ENCODE peak calls at places on chromosome 15, in four cellular contexts. R is SK-N-SH, Y is IMR-90, G is HepG2. C is an unnamed sample.

GRCh38 chr15:64246364-64247189 is 83.8 kb upstream of the PPIB start:
- DNase-seq in R (no peak), Y (peak), G (peak), C (peak)

GRCh38 chr15:42035362-42035761 is 14.5 kb upstream of the PLA2G4E start:
- DNase-seq in R (no peak), Y (peak), G (no peak), C (no peak)

GRCh38 chr15:75065467-75065850 is 42.1 kb downstream of the PPCDC start:
- DNase-seq in R (no peak), Y (peak), G (peak), C (no peak)

GRCh38 chr15:72227192-72227586 is 3.8 kb downstream of the PKM start:
- DNase-seq in R (no peak), Y (peak), G (peak), C (peak)

GRCh38 chr15:65782096-65782495 is 10.0 kb downstream of the DENND4A start:
- DNase-seq in R (no peak), Y (no peak), G (no peak), C (no peak)

GRCh38 chr15:91054791-91055190 is 32.4 kb upstream of the VPS33B start:
- DNase-seq in R (no peak), Y (no peak), G (no peak), C (no peak)

GRCh38 chr15:56737791-56738190 is 4.5 kb upstream of the ZNF280D start:
- DNase-seq in R (no peak), Y (no peak), G (peak), C (no peak)

GRCh38 chr15:29139540-29140459 is 129.8 kb downstream of the NSMCE3 start:
- DNase-seq in R (peak), Y (peak), G (no peak), C (peak)

GRCh38 chr15:59251001-59251845 is 44.6 kb downstream of the LDHAL6B start:
- DNase-seq in R (no peak), Y (no peak), G (no peak), C (no peak)

GRCh38 chr15:31078461-31078860 is 23.1 kb downstream of the TRPM1 start:
- DNase-seq in R (no peak), Y (no peak), G (no peak), C (no peak)

GRCh38 chr15:75785771-75786563 is 57.3 kb upstream of the UBE2Q2 start:
- DNase-seq in R (peak), Y (no peak), G (peak), C (peak)

GRCh38 chr15:100889359-100890058 is 9.9 kb downstream of the ALDH1A3 start:
- DNase-seq in R (no peak), Y (peak), G (no peak), C (no peak)

GRCh38 chr15:82554857-82555256 is 14.6 kb upstream of the RPS17 start:
- DNase-seq in R (no peak), Y (no peak), G (no peak), C (no peak)

GRCh38 chr15:67174446-67174845 is 80.0 kb downstream of the AAGAB start:
- DNase-seq in R (no peak), Y (no peak), G (no peak), C (no peak)

GRCh38 chr15:67177750-67178149 is 76.7 kb downstream of the AAGAB start:
- DNase-seq in R (no peak), Y (peak), G (no peak), C (no peak)

GRCh38 chr15:67175643-67176071 is 78.8 kb downstream of the AAGAB start:
- DNase-seq in R (no peak), Y (peak), G (no peak), C (no peak)

GRCh38 chr15:67174864-67175573 is 79.4 kb downstream of the AAGAB start:
- DNase-seq in R (peak), Y (peak), G (no peak), C (no peak)

GRCh38 chr15:67176195-67176971 is 78.1 kb downstream of the AAGAB start:
- DNase-seq in R (peak), Y (no peak), G (no peak), C (no peak)
- TF ChIP-seq MXI1 in R (no peak), Y (no peak), G (no peak), C (no peak)

GRCh38 chr15:40088929-40089755 is 19.5 kb downstream of the BMF start:
- DNase-seq in R (no peak), Y (peak), G (no peak), C (peak)
- TF ChIP-seq MXI1 in R (no peak), Y (no peak), G (no peak), C (no peak)

DNA sequence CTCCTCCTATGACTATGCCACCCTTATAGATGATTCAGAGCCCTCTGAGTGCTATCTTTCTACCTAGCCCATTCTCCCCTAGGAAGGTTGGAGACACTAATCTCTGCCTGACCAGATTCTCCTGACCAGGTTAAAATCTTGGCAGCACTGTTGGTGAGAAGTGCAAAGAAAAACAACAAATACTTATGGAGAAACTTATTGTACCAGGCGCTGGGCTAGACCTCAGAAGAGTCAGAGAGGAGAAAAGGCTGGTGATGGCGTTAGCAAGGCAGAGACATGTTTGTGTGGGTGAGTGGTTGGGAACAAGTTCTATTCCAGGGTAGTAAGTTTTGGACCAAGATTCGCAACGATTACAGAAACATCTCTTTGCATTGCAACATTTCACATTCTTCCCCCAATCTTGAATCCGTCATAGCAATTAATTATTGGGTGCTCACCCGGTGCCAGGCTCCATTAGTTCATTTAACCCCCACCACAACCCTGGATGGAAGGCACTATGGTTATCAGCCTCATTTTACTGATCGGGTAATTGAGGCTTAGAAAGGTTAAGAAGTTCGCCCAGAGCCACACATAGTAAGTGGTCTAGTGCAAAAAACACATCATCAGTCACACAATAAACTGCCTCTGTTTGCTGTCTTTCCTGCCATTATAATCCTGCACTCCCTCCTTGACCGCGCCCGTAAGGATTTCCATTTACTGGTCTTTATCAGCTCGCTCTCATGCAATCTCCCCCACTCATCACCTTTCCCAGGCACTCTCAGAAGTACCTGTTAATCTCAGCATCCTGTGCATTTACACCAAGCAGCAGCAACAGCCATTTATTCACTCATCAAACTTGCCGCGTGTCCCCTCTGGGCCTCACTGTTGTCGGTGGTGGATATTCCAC is 672 bp upstream of the TSPAN3 start:
- DNase-seq in R (no peak), Y (no peak), G (no peak), C (no peak)
- TF ChIP-seq MXI1 in R (no peak), Y (no peak), G (no peak), C (no peak)

DNA sequence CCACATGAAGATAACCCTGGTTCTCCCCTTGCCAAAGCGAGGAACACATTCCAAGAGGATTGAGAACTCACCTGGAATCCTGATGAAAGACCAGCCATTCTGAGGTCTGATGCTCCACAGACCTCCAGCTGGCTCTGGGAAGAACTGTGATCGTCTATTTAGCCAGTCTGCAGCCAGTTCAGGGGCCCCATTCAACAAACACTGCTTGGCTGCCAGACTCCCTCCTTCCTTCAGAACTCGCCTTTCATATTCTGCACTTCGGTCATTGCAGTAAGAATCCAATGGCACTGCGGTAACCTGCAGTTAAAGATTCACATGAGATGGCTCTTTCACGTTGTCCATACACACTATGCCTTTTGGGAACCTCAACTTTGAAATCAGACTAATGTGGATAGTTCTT is 67.6 kb downstream of the CHAC1 start:
- DNase-seq in R (no peak), Y (no peak), G (peak), C (no peak)
- TF ChIP-seq MXI1 in R (no peak), Y (no peak), G (no peak), C (no peak)